ENCODE peak calls at places on chromosomes 2 and 18, in nine cellular contexts. S, W, P, Q, X, G, O, M and L are unnamed samples.
A peak's percentile ranks its signal among the peaks of the same experiment; 100 is the strongest.

GRCh38 chr18:66873899-66874298 is 270.0 kb upstream of the CDH19 start:
- DNase-seq in S (no peak), W (no peak), P (no peak), Q (no peak), X (no peak), G (no peak), O (no peak), M (no peak), L (no peak)

GRCh38 chr2:6358542-6358941 is 507.2 kb downstream of the CMPK2 start:
- DNase-seq in S (no peak), W (no peak), P (no peak), Q (no peak), X (no peak), G (no peak), O (no peak), M (no peak), L (no peak)

GRCh38 chr2:62928015-62928414 is 122.6 kb upstream of the OTX1 start:
- DNase-seq in S (no peak), W (no peak), P (no peak), Q (no peak), X (no peak), G (no peak), O (no peak), M (no peak), L (no peak)

GRCh38 chr2:223093436-223093839 is 41.4 kb downstream of the KCNE4 start:
- DNase-seq in S (peak; percentile 61), W (peak; percentile 59), P (peak; percentile 100), Q (no peak), X (peak; percentile 81), G (no peak), O (no peak), M (no peak), L (peak; percentile 22)

GRCh38 chr18:9547767-9548166 is 66.6 kb downstream of the PPP4R1 start:
- DNase-seq in S (no peak), W (no peak), P (no peak), Q (no peak), X (no peak), G (no peak), O (no peak), M (no peak), L (no peak)

GRCh38 chr2:37226863-37227262 is 4.5 kb downstream of the CEBPZ start:
- DNase-seq in S (no peak), W (no peak), P (no peak), Q (no peak), X (no peak), G (no peak), O (no peak), M (no peak), L (no peak)

GRCh38 chr18:46278481-46279465 is 174.6 kb downstream of the HAUS1 start:
- DNase-seq in S (peak; percentile 82), W (peak; percentile 64), P (peak; percentile 84), Q (no peak), X (peak; percentile 39), G (no peak), O (no peak), M (no peak), L (peak; percentile 57)

GRCh38 chr18:79402977-79403722 is 7.4 kb downstream of the NFATC1 start:
- DNase-seq in S (no peak), W (peak; percentile 91), P (peak; percentile 73), Q (peak; percentile 78), X (peak; percentile 86), G (peak; percentile 71), O (peak; percentile 43), M (no peak), L (peak; percentile 73)

GRCh38 chr2:88967844-88968243 is 276.4 kb downstream of the RPIA start:
- DNase-seq in S (no peak), W (no peak), P (no peak), Q (no peak), X (peak; percentile 5), G (no peak), O (no peak), M (no peak), L (no peak)

GRCh38 chr2:44941551-44942234 is at the start of gene SIX3:
- DNase-seq in S (peak; percentile 56), W (no peak), P (no peak), Q (no peak), X (peak; percentile 58), G (peak; percentile 17), O (no peak), M (no peak), L (no peak)

GRCh38 chr2:96819876-96820511 is 3.9 kb downstream of the CNNM3 start:
- DNase-seq in S (no peak), W (no peak), P (no peak), Q (no peak), X (no peak), G (no peak), O (no peak), M (no peak), L (no peak)

GRCh38 chr2:233965032-233965614 is 48.0 kb downstream of the TRPM8 start:
- DNase-seq in S (no peak), W (no peak), P (peak; percentile 82), Q (no peak), X (no peak), G (no peak), O (no peak), M (no peak), L (no peak)